ENCODE peak calls at places on chromosomes 6 and 20, in seven cellular contexts. One of them, this sample, is unnamed.

GRCh38 chr6:7758456-7758855 is 32.6 kb downstream of the BMP6 start:
- DNase-seq in brain microvascular endothelial cell: peak
- DNase-seq in GM23338: no peak
- DNase-seq in AG09309: peak
- DNase-seq in coronary artery: no peak
- DNase-seq in GM12865: no peak
- DNase-seq in body of pancreas: no peak
- DNase-seq in this sample: no peak

GRCh38 chr6:167140589-167141474 is 16.9 kb downstream of the GPR31 start:
- DNase-seq in brain microvascular endothelial cell: no peak
- DNase-seq in GM23338: peak
- DNase-seq in AG09309: no peak
- DNase-seq in coronary artery: no peak
- DNase-seq in GM12865: no peak
- DNase-seq in body of pancreas: no peak
- DNase-seq in this sample: no peak

GRCh38 chr20:16803965-16804792 is 56.0 kb downstream of the OTOR start:
- DNase-seq in brain microvascular endothelial cell: peak
- DNase-seq in GM23338: peak
- DNase-seq in AG09309: no peak
- DNase-seq in coronary artery: no peak
- DNase-seq in GM12865: peak
- DNase-seq in body of pancreas: peak
- DNase-seq in this sample: peak

GRCh38 chr6:79506251-79506650 is 31.0 kb downstream of the LCA5 start:
- DNase-seq in brain microvascular endothelial cell: peak
- DNase-seq in GM23338: no peak
- DNase-seq in AG09309: no peak
- DNase-seq in coronary artery: no peak
- DNase-seq in GM12865: no peak
- DNase-seq in body of pancreas: no peak
- DNase-seq in this sample: no peak

GRCh38 chr6:57207141-57207540 is 15.0 kb downstream of the RAB23 start:
- DNase-seq in brain microvascular endothelial cell: no peak
- DNase-seq in GM23338: no peak
- DNase-seq in AG09309: no peak
- DNase-seq in coronary artery: no peak
- DNase-seq in GM12865: no peak
- DNase-seq in body of pancreas: no peak
- DNase-seq in this sample: no peak

GRCh38 chr20:44113642-44113945 is 73.4 kb downstream of the JPH2 start:
- DNase-seq in brain microvascular endothelial cell: no peak
- DNase-seq in GM23338: no peak
- DNase-seq in AG09309: no peak
- DNase-seq in coronary artery: no peak
- DNase-seq in GM12865: no peak
- DNase-seq in body of pancreas: no peak
- DNase-seq in this sample: no peak

GRCh38 chr6:89954721-89955148 is 60.5 kb downstream of the GJA10 start:
- DNase-seq in brain microvascular endothelial cell: no peak
- DNase-seq in GM23338: no peak
- DNase-seq in AG09309: no peak
- DNase-seq in coronary artery: no peak
- DNase-seq in GM12865: peak
- DNase-seq in body of pancreas: no peak
- DNase-seq in this sample: peak

GRCh38 chr6:33112148-33112547 is 36.4 kb downstream of the HLA-DPB1 start:
- DNase-seq in brain microvascular endothelial cell: peak
- DNase-seq in GM23338: peak
- DNase-seq in AG09309: no peak
- DNase-seq in coronary artery: no peak
- DNase-seq in GM12865: peak
- DNase-seq in body of pancreas: no peak
- DNase-seq in this sample: peak

GRCh38 chr20:1278993-1279392 is 12.9 kb downstream of the SNPH start:
- DNase-seq in brain microvascular endothelial cell: no peak
- DNase-seq in GM23338: no peak
- DNase-seq in AG09309: no peak
- DNase-seq in coronary artery: no peak
- DNase-seq in GM12865: no peak
- DNase-seq in body of pancreas: no peak
- DNase-seq in this sample: no peak

GRCh38 chr6:26270121-26270861 is 94.7 kb upstream of the BTN3A2 start:
- DNase-seq in brain microvascular endothelial cell: no peak
- DNase-seq in GM23338: peak
- DNase-seq in AG09309: no peak
- DNase-seq in coronary artery: no peak
- DNase-seq in GM12865: peak
- DNase-seq in body of pancreas: no peak
- DNase-seq in this sample: peak
- H3K4me3 ChIP-seq in brain microvascular endothelial cell: peak
- H3K4me3 ChIP-seq in GM23338: peak
- H3K4me3 ChIP-seq in AG09309: peak
- H3K4me3 ChIP-seq in coronary artery: no peak
- H3K4me3 ChIP-seq in GM12865: peak
- H3K4me3 ChIP-seq in body of pancreas: no peak
- H3K4me3 ChIP-seq in this sample: peak

DNA sequence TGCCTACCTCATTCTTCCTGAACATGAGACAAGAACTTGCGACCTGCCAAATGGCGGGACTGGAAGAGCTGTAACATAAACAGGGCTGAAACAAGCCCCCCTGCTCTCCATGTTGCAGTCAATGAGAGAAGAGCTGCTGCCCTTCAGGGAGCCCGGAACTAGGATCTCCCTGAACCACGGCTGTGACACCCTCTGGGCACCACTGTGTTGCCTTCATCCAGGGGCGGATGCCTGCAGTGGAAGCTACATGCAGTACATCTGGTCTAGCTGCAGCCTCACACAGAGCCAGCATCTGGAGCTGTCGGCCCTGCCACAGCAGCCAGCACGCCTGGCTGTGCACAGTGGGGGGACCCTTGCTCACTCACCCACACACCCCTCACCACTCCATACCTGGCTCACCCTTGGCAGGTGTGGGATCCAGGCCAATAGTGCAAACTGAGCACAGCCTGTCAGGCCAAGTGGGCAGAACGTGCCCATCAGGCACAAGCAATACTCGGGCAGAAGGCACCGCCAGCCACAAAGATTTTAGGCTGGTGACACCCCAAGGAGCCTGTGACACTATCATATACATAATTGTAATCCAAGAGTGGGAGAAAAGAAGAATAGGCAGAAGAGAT is 451.3 kb downstream of the HTR1B start:
- DNase-seq in brain microvascular endothelial cell: no peak
- DNase-seq in GM23338: no peak
- DNase-seq in AG09309: no peak
- DNase-seq in coronary artery: no peak
- DNase-seq in GM12865: no peak
- DNase-seq in body of pancreas: no peak
- DNase-seq in this sample: no peak
- H3K4me3 ChIP-seq in brain microvascular endothelial cell: no peak
- H3K4me3 ChIP-seq in GM23338: no peak
- H3K4me3 ChIP-seq in AG09309: no peak
- H3K4me3 ChIP-seq in coronary artery: no peak
- H3K4me3 ChIP-seq in GM12865: no peak
- H3K4me3 ChIP-seq in body of pancreas: no peak
- H3K4me3 ChIP-seq in this sample: no peak

DNA sequence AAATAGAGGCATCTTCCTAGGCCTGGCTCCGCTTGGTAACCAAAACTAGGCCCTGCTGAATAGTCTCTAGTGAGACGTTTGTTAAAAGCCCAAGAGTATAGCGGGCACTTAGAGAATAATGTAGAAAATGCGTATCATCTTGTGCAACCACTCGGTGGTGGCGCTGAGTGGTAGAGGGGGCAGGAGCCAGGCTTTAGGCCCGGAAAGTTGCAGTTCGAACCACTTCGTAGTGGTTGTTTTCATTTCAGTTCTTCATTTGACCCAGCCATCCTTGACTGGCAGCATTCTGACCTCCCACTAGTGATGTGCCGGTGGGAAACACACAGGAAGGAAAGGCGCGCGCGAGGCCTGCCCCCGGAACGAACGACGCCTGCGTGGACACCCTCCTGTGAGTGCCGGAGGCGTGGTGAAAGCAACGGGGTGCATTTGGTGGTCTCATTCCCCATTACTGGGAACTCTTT is 18.0 kb downstream of the GPX5 start:
- DNase-seq in brain microvascular endothelial cell: no peak
- DNase-seq in GM23338: peak
- DNase-seq in AG09309: no peak
- DNase-seq in coronary artery: no peak
- DNase-seq in GM12865: peak
- DNase-seq in body of pancreas: no peak
- DNase-seq in this sample: no peak
- H3K4me3 ChIP-seq in brain microvascular endothelial cell: peak
- H3K4me3 ChIP-seq in GM23338: peak
- H3K4me3 ChIP-seq in AG09309: peak
- H3K4me3 ChIP-seq in coronary artery: peak
- H3K4me3 ChIP-seq in GM12865: peak
- H3K4me3 ChIP-seq in body of pancreas: no peak
- H3K4me3 ChIP-seq in this sample: no peak

GRCh38 chr20:9028419-9028818 is 40.5 kb upstream of the PLCB4 start:
- DNase-seq in brain microvascular endothelial cell: peak
- DNase-seq in GM23338: no peak
- DNase-seq in AG09309: no peak
- DNase-seq in coronary artery: no peak
- DNase-seq in GM12865: no peak
- DNase-seq in body of pancreas: no peak
- DNase-seq in this sample: no peak

GRCh38 chr20:9024596-9024995 is 44.3 kb upstream of the PLCB4 start:
- DNase-seq in brain microvascular endothelial cell: no peak
- DNase-seq in GM23338: no peak
- DNase-seq in AG09309: no peak
- DNase-seq in coronary artery: no peak
- DNase-seq in GM12865: no peak
- DNase-seq in body of pancreas: no peak
- DNase-seq in this sample: no peak

GRCh38 chr20:9027626-9028025 is 41.3 kb upstream of the PLCB4 start:
- DNase-seq in brain microvascular endothelial cell: no peak
- DNase-seq in GM23338: no peak
- DNase-seq in AG09309: no peak
- DNase-seq in coronary artery: no peak
- DNase-seq in GM12865: no peak
- DNase-seq in body of pancreas: no peak
- DNase-seq in this sample: no peak

GRCh38 chr20:9024996-9025395 is 43.9 kb upstream of the PLCB4 start:
- DNase-seq in brain microvascular endothelial cell: no peak
- DNase-seq in GM23338: no peak
- DNase-seq in AG09309: no peak
- DNase-seq in coronary artery: no peak
- DNase-seq in GM12865: no peak
- DNase-seq in body of pancreas: no peak
- DNase-seq in this sample: no peak

DNA sequence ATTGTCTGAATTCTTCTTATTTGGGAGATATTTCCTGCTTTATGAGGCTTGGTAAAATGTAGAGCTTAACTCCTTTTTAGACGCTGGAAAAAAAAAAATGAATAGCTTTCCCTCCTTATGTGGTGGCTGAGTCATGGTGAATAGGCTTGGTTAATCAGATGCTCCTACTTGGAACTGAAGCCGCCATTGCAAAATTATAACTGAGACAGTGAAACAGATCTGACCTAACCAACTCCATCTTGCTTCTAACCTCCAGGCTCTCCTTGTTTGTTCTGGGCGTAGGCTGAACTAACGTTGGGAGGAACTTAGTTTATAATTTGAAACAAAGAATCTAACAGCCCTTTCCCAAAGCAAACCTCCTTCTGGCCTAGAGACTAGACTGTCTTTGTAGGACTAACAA is 43.2 kb upstream of the PLCB4 start:
- DNase-seq in brain microvascular endothelial cell: peak
- DNase-seq in GM23338: no peak
- DNase-seq in AG09309: peak
- DNase-seq in coronary artery: no peak
- DNase-seq in GM12865: no peak
- DNase-seq in body of pancreas: no peak
- DNase-seq in this sample: no peak
- H3K4me3 ChIP-seq in brain microvascular endothelial cell: no peak
- H3K4me3 ChIP-seq in GM23338: no peak
- H3K4me3 ChIP-seq in AG09309: no peak
- H3K4me3 ChIP-seq in coronary artery: no peak
- H3K4me3 ChIP-seq in GM12865: no peak
- H3K4me3 ChIP-seq in body of pancreas: no peak
- H3K4me3 ChIP-seq in this sample: no peak

GRCh38 chr20:3710703-3711417 is 1.5 kb downstream of the SIGLEC1 start:
- DNase-seq in brain microvascular endothelial cell: peak
- DNase-seq in GM23338: peak
- DNase-seq in AG09309: no peak
- DNase-seq in coronary artery: no peak
- DNase-seq in GM12865: peak
- DNase-seq in body of pancreas: peak
- DNase-seq in this sample: peak
- H3K4me3 ChIP-seq in brain microvascular endothelial cell: no peak
- H3K4me3 ChIP-seq in GM23338: no peak
- H3K4me3 ChIP-seq in AG09309: no peak
- H3K4me3 ChIP-seq in coronary artery: peak
- H3K4me3 ChIP-seq in GM12865: no peak
- H3K4me3 ChIP-seq in body of pancreas: no peak
- H3K4me3 ChIP-seq in this sample: no peak

GRCh38 chr20:63178889-63179751 is 36.8 kb downstream of the YTHDF1 start:
- DNase-seq in brain microvascular endothelial cell: no peak
- DNase-seq in GM23338: peak
- DNase-seq in AG09309: no peak
- DNase-seq in coronary artery: no peak
- DNase-seq in GM12865: peak
- DNase-seq in body of pancreas: peak
- DNase-seq in this sample: peak
- H3K4me3 ChIP-seq in brain microvascular endothelial cell: no peak
- H3K4me3 ChIP-seq in GM23338: peak
- H3K4me3 ChIP-seq in AG09309: no peak
- H3K4me3 ChIP-seq in coronary artery: peak
- H3K4me3 ChIP-seq in GM12865: peak
- H3K4me3 ChIP-seq in body of pancreas: no peak
- H3K4me3 ChIP-seq in this sample: peak